ENCODE peak calls at places on chromosomes 2 and 18, in four cellular contexts. H is K562, Y is GM12878, G is HL-60. A is an unnamed sample.

GRCh38 chr2:186687774-186688173 is 6.1 kb upstream of the FAM171B start:
- DNase-seq in H (no peak), Y (no peak), G (peak), A (no peak)

GRCh38 chr2:227456141-227456540 is 15.8 kb upstream of the AGFG1 start:
- DNase-seq in H (no peak), G (no peak), Y (no peak), A (no peak)

GRCh38 chr2:47310801-47311560 is 92.0 kb upstream of the MSH2 start:
- DNase-seq in Y (no peak), H (no peak), G (peak), A (no peak)

GRCh38 chr2:113103277-113103676 is 24.1 kb upstream of the IL1RN start:
- DNase-seq in H (no peak), Y (no peak), G (no peak), A (no peak)

GRCh38 chr2:20282916-20283592 is 58.1 kb upstream of the SDC1 start:
- DNase-seq in G (no peak), Y (no peak), H (no peak), A (no peak)

GRCh38 chr2:187994464-187995331 is 297.0 kb upstream of the GULP1 start:
- DNase-seq in Y (no peak), G (no peak), H (no peak), A (no peak)

GRCh38 chr2:47509981-47510380 is 107.0 kb downstream of the MSH2 start:
- DNase-seq in Y (no peak), H (no peak), G (no peak), A (no peak)

GRCh38 chr2:113768770-113769169 is 12.3 kb upstream of the SLC35F5 start:
- DNase-seq in H (no peak), G (no peak), Y (no peak), A (no peak)

GRCh38 chr2:43384143-43384542 is 157.7 kb upstream of the ZFP36L2 start:
- DNase-seq in Y (no peak), H (no peak), G (no peak), A (no peak)

GRCh38 chr2:80473069-80473468 is 168.5 kb upstream of the LRRTM1 start:
- DNase-seq in H (no peak), Y (no peak), G (no peak), A (no peak)

GRCh38 chr2:172374318-172375240 is 52.8 kb upstream of the ITGA6 start:
- DNase-seq in Y (no peak), G (no peak), H (no peak), A (no peak)

GRCh38 chr2:8546319-8547283 is 135.3 kb upstream of the ID2 start:
- DNase-seq in G (peak), H (no peak), Y (no peak), A (no peak)

GRCh38 chr2:72124391-72124790 is 23.3 kb downstream of the CYP26B1 start:
- DNase-seq in H (no peak), Y (no peak), G (no peak), A (no peak)

GRCh38 chr18:50192903-50193795 is 1.8 kb downstream of the MYO5B start:
- DNase-seq in H (no peak), Y (no peak), G (no peak), A (no peak)

GRCh38 chr18:64253222-64253621 is 104.3 kb upstream of the LINC00305 start:
- DNase-seq in G (no peak), Y (no peak), H (no peak), A (no peak)

GRCh38 chr2:109609352-109610024 is 4.3 kb downstream of the SEPTIN10 start:
- DNase-seq in H (no peak), G (no peak), Y (no peak), A (no peak)

GRCh38 chr2:62774555-62775366 is 69.2 kb downstream of the EHBP1 start:
- DNase-seq in Y (peak), H (peak), G (no peak), A (no peak)

GRCh38 chr18:73908323-73908722 is 239.3 kb downstream of the FBXO15 start:
- DNase-seq in G (no peak), H (peak), Y (no peak), A (no peak)

GRCh38 chr2:121554998-121555397 is 24.3 kb downstream of the RNU4ATAC start:
- DNase-seq in G (no peak), Y (no peak), H (no peak), A (no peak)

GRCh38 chr2:54949431-54949830 is 100.8 kb downstream of the RTN4 start:
- DNase-seq in H (no peak), Y (no peak), G (no peak), A (no peak)

GRCh38 chr2:104872866-104873688 is 19.2 kb downstream of the POU3F3 start:
- DNase-seq in H (peak), Y (no peak), G (no peak), A (peak)

GRCh38 chr2:127857494-127857818 is 499 bp downstream of the POLR2D start:
- DNase-seq in H (peak), Y (no peak), G (no peak), A (no peak)

GRCh38 chr2:214139630-214140284 is 271.1 kb upstream of the VWC2L start:
- DNase-seq in H (no peak), Y (no peak), G (no peak), A (no peak)

GRCh38 chr2:214130115-214130514 is 280.7 kb upstream of the VWC2L start:
- DNase-seq in Y (no peak), H (no peak), G (no peak), A (no peak)

GRCh38 chr2:214138779-214139178 is 272.1 kb upstream of the VWC2L start:
- DNase-seq in G (no peak), Y (no peak), H (no peak), A (no peak)

GRCh38 chr2:214135966-214136365 is 274.9 kb upstream of the VWC2L start:
- DNase-seq in G (no peak), H (no peak), Y (no peak), A (no peak)
- TF ChIP-seq SPI1 in G (no peak), H (no peak), Y (no peak), A (no peak)

DNA sequence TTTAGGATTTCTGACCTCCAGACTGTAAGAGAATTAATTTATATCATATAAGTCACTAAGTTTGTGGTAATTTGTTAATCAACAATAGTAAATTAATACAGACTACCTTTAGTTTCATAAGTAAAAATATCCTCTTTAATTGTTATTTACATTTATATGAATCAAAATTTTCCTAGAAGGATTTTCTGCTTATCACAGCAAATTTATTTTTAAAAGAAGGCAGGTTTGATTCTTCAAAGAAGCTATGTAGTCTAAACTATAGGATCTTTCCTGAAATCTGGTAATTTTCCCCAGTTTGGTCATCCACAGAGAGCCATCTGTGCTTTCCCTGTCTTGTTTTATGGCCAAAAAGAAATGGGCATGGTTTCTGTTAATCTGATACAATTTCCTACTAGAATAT is 13.1 kb upstream of the VRK2 start:
- DNase-seq in G (no peak), H (no peak), Y (no peak), A (no peak)
- TF ChIP-seq SPI1 in G (no peak), H (no peak), Y (no peak), A (no peak)

GRCh38 chr2:157178865-157179264 is 78.6 kb upstream of the GALNT5 start:
- DNase-seq in G (peak), H (peak), Y (no peak), A (no peak)
- TF ChIP-seq SPI1 in G (no peak), H (no peak), Y (no peak), A (no peak)

DNA sequence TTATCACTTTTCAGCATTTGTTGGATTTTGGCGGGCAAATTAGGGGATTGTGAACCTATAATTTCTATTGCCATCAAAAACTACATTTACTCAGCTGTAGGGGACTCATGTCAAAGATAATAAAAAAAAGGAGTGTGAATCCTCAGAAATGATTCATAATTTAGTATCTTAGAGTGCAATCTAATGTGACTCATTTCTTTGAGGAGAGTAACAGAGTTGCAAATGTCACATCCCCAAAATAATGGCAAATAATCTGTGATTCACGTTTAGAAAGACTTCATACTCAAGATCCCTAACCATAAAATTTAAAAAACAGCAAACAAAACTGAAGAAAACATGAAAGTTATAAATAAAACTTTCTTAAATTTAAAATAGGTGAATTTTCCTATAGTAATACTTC is 373.0 kb downstream of the CDH2 start:
- DNase-seq in Y (no peak), G (no peak), H (no peak), A (no peak)
- TF ChIP-seq SPI1 in Y (no peak), G (no peak), H (no peak), A (no peak)

DNA sequence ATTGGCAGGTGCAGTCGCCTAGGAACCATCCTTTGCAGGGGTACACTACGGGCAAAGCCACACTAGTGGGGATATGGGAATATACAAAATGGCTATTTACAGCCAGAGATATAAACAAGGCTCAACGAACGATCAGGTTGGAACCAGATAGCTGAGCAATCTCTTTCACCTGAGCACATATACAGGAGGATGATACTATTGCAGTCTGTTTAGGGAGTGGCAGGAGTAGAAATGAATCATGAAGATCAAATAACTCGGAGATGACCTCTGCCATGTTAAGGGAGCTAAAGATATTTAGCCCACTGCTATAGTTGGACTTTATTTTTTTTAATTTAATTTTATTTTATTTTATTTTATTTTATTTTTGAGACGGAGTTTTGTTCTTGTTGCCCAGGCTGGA is 33.8 kb downstream of the TEX44 start:
- DNase-seq in H (no peak), Y (no peak), G (no peak), A (no peak)
- TF ChIP-seq SPI1 in H (no peak), Y (no peak), G (no peak), A (no peak)

DNA sequence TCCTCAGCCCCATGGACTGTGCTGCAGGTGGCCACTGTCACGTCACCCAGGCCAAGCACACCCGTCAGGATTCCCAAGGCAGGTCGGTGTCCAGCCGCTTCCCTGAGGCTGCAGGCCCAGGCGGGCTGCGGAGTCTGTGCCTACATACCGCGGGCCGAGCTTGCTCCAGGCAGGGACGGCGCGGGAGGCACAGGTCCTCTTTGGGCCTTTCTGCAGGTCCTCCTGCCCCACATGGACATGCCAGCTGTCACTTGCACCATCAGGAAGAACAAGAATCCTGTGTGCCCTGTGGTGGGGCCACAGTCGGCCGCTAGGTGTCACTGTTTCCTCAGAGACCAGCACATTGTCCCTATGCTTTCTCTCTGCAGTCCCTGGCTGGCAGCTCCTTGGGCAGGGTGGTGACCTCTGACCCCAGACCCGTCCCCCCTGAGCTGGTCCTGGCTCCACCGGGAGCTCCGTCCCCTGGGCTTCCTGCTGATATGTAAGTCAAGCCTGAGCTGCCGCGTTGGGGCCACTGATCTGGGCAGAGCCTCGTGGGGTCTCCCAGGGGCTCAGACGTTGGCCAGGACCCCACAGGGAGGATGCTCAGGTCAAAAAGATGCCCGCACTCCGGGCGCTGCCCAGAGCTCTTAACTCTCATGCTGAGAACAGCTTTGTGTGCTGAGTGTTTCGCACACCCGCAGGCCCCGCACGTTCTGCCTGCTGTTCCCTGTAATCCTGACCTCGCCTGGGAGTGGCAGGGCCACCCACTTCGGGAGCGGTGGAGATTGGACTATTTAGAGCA is 17.4 kb upstream of the AGXT start:
- DNase-seq in H (peak), G (peak), Y (peak), A (peak)
- TF ChIP-seq SPI1 in H (no peak), G (no peak), Y (no peak), A (no peak)

GRCh38 chr2:223076573-223076972 is 24.6 kb downstream of the KCNE4 start:
- DNase-seq in G (no peak), H (no peak), Y (no peak), A (no peak)

GRCh38 chr2:223079925-223080324 is 27.9 kb downstream of the KCNE4 start:
- DNase-seq in H (no peak), G (no peak), Y (no peak), A (no peak)

GRCh38 chr2:223078482-223078881 is 26.5 kb downstream of the KCNE4 start:
- DNase-seq in G (no peak), H (no peak), Y (no peak), A (no peak)

GRCh38 chr2:223072826-223073225 is 20.8 kb downstream of the KCNE4 start:
- DNase-seq in Y (no peak), H (no peak), G (no peak), A (no peak)

GRCh38 chr2:223075301-223076270 is 23.6 kb downstream of the KCNE4 start:
- DNase-seq in H (no peak), Y (no peak), G (no peak), A (no peak)
- TF ChIP-seq SPI1 in H (no peak), Y (no peak), G (no peak), A (no peak)

GRCh38 chr2:204986641-204987040 is 441.4 kb downstream of the PARD3B start:
- DNase-seq in Y (no peak), G (no peak), H (peak), A (no peak)

GRCh38 chr2:204982303-204982702 is 437.0 kb downstream of the PARD3B start:
- DNase-seq in G (no peak), H (peak), Y (no peak), A (no peak)

GRCh38 chr2:204988836-204989235 is 443.6 kb downstream of the PARD3B start:
- DNase-seq in G (no peak), Y (no peak), H (no peak), A (no peak)

GRCh38 chr2:204989877-204990276 is 444.6 kb downstream of the PARD3B start:
- DNase-seq in H (no peak), G (no peak), Y (no peak), A (no peak)

DNA sequence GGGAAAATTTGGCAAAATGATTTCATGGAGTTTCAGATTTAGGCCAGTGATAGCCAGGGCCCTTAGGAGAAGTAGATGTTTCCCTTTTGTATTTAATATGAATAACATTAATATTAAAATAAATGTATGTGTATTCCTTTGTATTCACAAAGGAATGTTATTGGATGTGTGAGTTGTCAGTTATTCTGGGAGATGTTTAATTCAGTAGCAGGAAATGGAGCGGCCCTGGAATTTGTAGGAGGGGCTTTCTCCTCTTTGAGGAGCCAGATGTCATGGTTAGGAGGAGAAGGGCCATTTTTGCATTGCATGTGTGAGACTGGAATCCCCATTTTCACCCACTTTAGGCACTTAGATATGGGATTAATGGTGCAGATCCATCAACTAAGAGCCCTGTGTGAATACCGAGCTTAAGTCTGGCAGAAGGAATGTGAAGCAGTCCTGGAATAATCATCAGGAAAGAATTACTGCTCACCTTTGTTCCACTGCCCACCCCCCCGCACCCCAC is 439.2 kb downstream of the PARD3B start:
- DNase-seq in H (no peak), Y (no peak), G (no peak), A (no peak)
- TF ChIP-seq SPI1 in H (no peak), Y (no peak), G (no peak), A (no peak)

DNA sequence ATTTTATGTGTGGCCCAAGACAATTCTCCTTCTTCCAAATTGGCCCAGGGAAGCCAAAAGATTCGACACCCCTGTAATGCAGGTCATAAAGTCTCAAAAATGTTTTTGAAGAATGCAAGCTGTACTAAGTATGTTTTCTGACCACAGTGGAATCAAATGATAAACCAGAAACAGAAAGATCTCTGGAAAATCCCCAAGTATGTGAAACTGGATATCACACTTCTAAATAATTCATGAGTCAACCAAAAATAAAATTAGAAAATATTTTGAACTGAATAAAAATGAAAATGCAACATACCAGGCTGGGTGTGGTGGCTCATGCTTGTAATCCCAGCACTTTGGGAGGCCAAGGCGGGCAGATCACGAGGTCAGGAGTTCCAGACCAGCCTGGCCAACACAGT is 34.1 kb upstream of the UBE2F start:
- DNase-seq in G (no peak), Y (no peak), H (no peak), A (no peak)
- TF ChIP-seq SPI1 in G (no peak), Y (no peak), H (no peak), A (no peak)

DNA sequence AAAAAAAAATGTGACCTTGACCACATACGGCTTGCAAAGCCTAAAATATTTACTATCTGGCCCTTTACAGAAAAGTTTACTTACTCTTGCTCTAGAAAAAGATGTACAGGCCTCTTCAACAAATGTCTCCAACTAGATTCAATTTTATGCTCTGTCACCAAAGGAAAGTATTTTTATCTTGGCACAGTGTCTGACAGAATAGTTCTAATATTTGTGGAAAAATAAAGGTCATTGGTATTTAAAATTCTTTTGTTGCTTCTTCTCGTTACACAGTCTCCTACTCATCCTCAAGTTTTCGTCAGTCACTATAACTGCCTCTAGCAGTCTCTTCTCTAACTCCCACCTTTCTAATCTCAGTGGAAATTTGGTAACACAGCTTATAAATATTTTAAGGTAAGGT is 1.4 kb downstream of the RBKS start:
- DNase-seq in Y (no peak), G (no peak), H (no peak), A (no peak)
- TF ChIP-seq SPI1 in Y (no peak), G (no peak), H (no peak), A (no peak)

A was measured in GM12891.